ENCODE peak calls at places on chromosome 2, in seven cellular contexts. One of them, this sample, is unnamed.

GRCh38 chr2:53366570-53366969 is 401.0 kb upstream of the CHAC2 start:
- DNase-seq in left ventricle myocardium inferior: no peak
- DNase-seq in A549: no peak
- DNase-seq in neural crest cell: no peak
- DNase-seq in NCI-H2081: peak
- DNase-seq in EH: no peak
- DNase-seq in pancreas: no peak
- DNase-seq in this sample: no peak

GRCh38 chr2:233519787-233520611 is 46.6 kb downstream of the USP40 start:
- DNase-seq in NCI-H2081: no peak
- DNase-seq in left ventricle myocardium inferior: no peak
- DNase-seq in pancreas: no peak
- DNase-seq in EH: no peak
- DNase-seq in neural crest cell: no peak
- DNase-seq in A549: no peak
- DNase-seq in this sample: no peak

GRCh38 chr2:160920061-160920460 is 240.2 kb upstream of the TANK start:
- DNase-seq in NCI-H2081: no peak
- DNase-seq in pancreas: no peak
- DNase-seq in EH: no peak
- DNase-seq in left ventricle myocardium inferior: no peak
- DNase-seq in A549: no peak
- DNase-seq in neural crest cell: no peak
- DNase-seq in this sample: no peak

GRCh38 chr2:239293450-239294430 is 107.1 kb downstream of the HDAC4 start:
- DNase-seq in pancreas: no peak
- DNase-seq in A549: no peak
- DNase-seq in EH: no peak
- DNase-seq in neural crest cell: no peak
- DNase-seq in left ventricle myocardium inferior: no peak
- DNase-seq in NCI-H2081: no peak
- DNase-seq in this sample: no peak

GRCh38 chr2:23487735-23488492 is 102.9 kb downstream of the KLHL29 start:
- DNase-seq in pancreas: no peak
- DNase-seq in A549: no peak
- DNase-seq in neural crest cell: no peak
- DNase-seq in left ventricle myocardium inferior: no peak
- DNase-seq in NCI-H2081: no peak
- DNase-seq in EH: peak
- DNase-seq in this sample: no peak

GRCh38 chr2:46337208-46337994 is 40.2 kb downstream of the EPAS1 start:
- DNase-seq in A549: no peak
- DNase-seq in left ventricle myocardium inferior: no peak
- DNase-seq in NCI-H2081: no peak
- DNase-seq in pancreas: no peak
- DNase-seq in EH: peak
- DNase-seq in neural crest cell: no peak
- DNase-seq in this sample: no peak

GRCh38 chr2:238123991-238124470 is 14.4 kb upstream of the KLHL30 start:
- DNase-seq in A549: no peak
- DNase-seq in left ventricle myocardium inferior: no peak
- DNase-seq in NCI-H2081: no peak
- DNase-seq in neural crest cell: no peak
- DNase-seq in pancreas: peak
- DNase-seq in EH: no peak
- DNase-seq in this sample: no peak

GRCh38 chr2:204234248-204234647 is 297.7 kb downstream of the ICOS start:
- DNase-seq in A549: no peak
- DNase-seq in neural crest cell: no peak
- DNase-seq in left ventricle myocardium inferior: no peak
- DNase-seq in pancreas: no peak
- DNase-seq in EH: no peak
- DNase-seq in NCI-H2081: no peak
- DNase-seq in this sample: no peak

GRCh38 chr2:32119161-32119560 is 46.5 kb upstream of the SLC30A6 start:
- DNase-seq in pancreas: no peak
- DNase-seq in neural crest cell: no peak
- DNase-seq in EH: no peak
- DNase-seq in NCI-H2081: no peak
- DNase-seq in A549: no peak
- DNase-seq in left ventricle myocardium inferior: no peak
- DNase-seq in this sample: no peak

GRCh38 chr2:72040629-72041403 is 106.8 kb downstream of the CYP26B1 start:
- DNase-seq in A549: no peak
- DNase-seq in pancreas: no peak
- DNase-seq in left ventricle myocardium inferior: no peak
- DNase-seq in NCI-H2081: no peak
- DNase-seq in neural crest cell: no peak
- DNase-seq in EH: no peak
- DNase-seq in this sample: no peak

GRCh38 chr2:51995293-51995692 is 963.4 kb upstream of the NRXN1 start:
- DNase-seq in pancreas: no peak
- DNase-seq in EH: peak
- DNase-seq in neural crest cell: no peak
- DNase-seq in A549: no peak
- DNase-seq in NCI-H2081: no peak
- DNase-seq in left ventricle myocardium inferior: no peak
- DNase-seq in this sample: no peak

GRCh38 chr2:139209586-139209985 is 429.4 kb upstream of the NXPH2 start:
- DNase-seq in A549: no peak
- DNase-seq in pancreas: no peak
- DNase-seq in left ventricle myocardium inferior: no peak
- DNase-seq in NCI-H2081: no peak
- DNase-seq in neural crest cell: no peak
- DNase-seq in EH: no peak
- DNase-seq in this sample: no peak

GRCh38 chr2:197078535-197078934 is 152.0 kb upstream of the PGAP1 start:
- DNase-seq in A549: no peak
- DNase-seq in EH: no peak
- DNase-seq in NCI-H2081: no peak
- DNase-seq in left ventricle myocardium inferior: no peak
- DNase-seq in pancreas: no peak
- DNase-seq in neural crest cell: no peak
- DNase-seq in this sample: no peak

GRCh38 chr2:180607501-180608060 is 372.8 kb upstream of the UBE2E3 start:
- DNase-seq in pancreas: no peak
- DNase-seq in left ventricle myocardium inferior: no peak
- DNase-seq in NCI-H2081: peak
- DNase-seq in neural crest cell: no peak
- DNase-seq in A549: no peak
- DNase-seq in EH: no peak
- DNase-seq in this sample: no peak

GRCh38 chr2:207796585-207797350 is 27.1 kb upstream of the FZD5 start:
- DNase-seq in EH: peak
- DNase-seq in left ventricle myocardium inferior: no peak
- DNase-seq in pancreas: no peak
- DNase-seq in NCI-H2081: peak
- DNase-seq in A549: no peak
- DNase-seq in neural crest cell: no peak
- DNase-seq in this sample: no peak

GRCh38 chr2:127386764-127387654 is 766 bp downstream of the MAP3K2 start:
- DNase-seq in pancreas: peak
- DNase-seq in A549: peak
- DNase-seq in left ventricle myocardium inferior: peak
- DNase-seq in EH: peak
- DNase-seq in neural crest cell: peak
- DNase-seq in NCI-H2081: peak
- DNase-seq in this sample: peak

GRCh38 chr2:55431982-55432627 is 12.4 kb upstream of the CCDC88A start:
- DNase-seq in neural crest cell: no peak
- DNase-seq in NCI-H2081: no peak
- DNase-seq in left ventricle myocardium inferior: no peak
- DNase-seq in pancreas: no peak
- DNase-seq in A549: peak
- DNase-seq in EH: peak
- DNase-seq in this sample: no peak

GRCh38 chr2:211086049-211086448 is 529.6 kb downstream of the CPS1 start:
- DNase-seq in NCI-H2081: no peak
- DNase-seq in EH: no peak
- DNase-seq in pancreas: no peak
- DNase-seq in neural crest cell: no peak
- DNase-seq in A549: no peak
- DNase-seq in left ventricle myocardium inferior: no peak
- DNase-seq in this sample: no peak

GRCh38 chr2:190113000-190113399 is 50.5 kb upstream of the MSTN start:
- DNase-seq in EH: no peak
- DNase-seq in left ventricle myocardium inferior: no peak
- DNase-seq in A549: no peak
- DNase-seq in pancreas: no peak
- DNase-seq in neural crest cell: no peak
- DNase-seq in NCI-H2081: no peak
- DNase-seq in this sample: no peak

GRCh38 chr2:128403814-128404708 is 85.4 kb upstream of the HS6ST1 start:
- DNase-seq in EH: no peak
- DNase-seq in neural crest cell: no peak
- DNase-seq in A549: no peak
- DNase-seq in left ventricle myocardium inferior: no peak
- DNase-seq in NCI-H2081: no peak
- DNase-seq in pancreas: no peak
- DNase-seq in this sample: no peak

GRCh38 chr2:5453224-5453623 is 239.0 kb upstream of the SOX11 start:
- DNase-seq in NCI-H2081: no peak
- DNase-seq in A549: no peak
- DNase-seq in EH: no peak
- DNase-seq in neural crest cell: no peak
- DNase-seq in pancreas: no peak
- DNase-seq in left ventricle myocardium inferior: no peak
- DNase-seq in this sample: no peak

GRCh38 chr2:22442051-22442450 is 942.9 kb upstream of the KLHL29 start:
- DNase-seq in A549: no peak
- DNase-seq in left ventricle myocardium inferior: no peak
- DNase-seq in NCI-H2081: no peak
- DNase-seq in EH: no peak
- DNase-seq in neural crest cell: no peak
- DNase-seq in pancreas: no peak
- DNase-seq in this sample: no peak

GRCh38 chr2:69375494-69376353 is 11.3 kb downstream of the GFPT1 start:
- DNase-seq in A549: no peak
- DNase-seq in NCI-H2081: peak
- DNase-seq in neural crest cell: no peak
- DNase-seq in left ventricle myocardium inferior: no peak
- DNase-seq in pancreas: no peak
- DNase-seq in EH: peak
- DNase-seq in this sample: peak

GRCh38 chr2:45134726-45135125 is 125.5 kb upstream of the SIX2 start:
- DNase-seq in EH: peak
- DNase-seq in pancreas: no peak
- DNase-seq in A549: no peak
- DNase-seq in left ventricle myocardium inferior: no peak
- DNase-seq in neural crest cell: no peak
- DNase-seq in NCI-H2081: peak
- DNase-seq in this sample: peak

GRCh38 chr2:227717687-227718567 is at the start of gene SLC19A3:
- DNase-seq in pancreas: peak
- DNase-seq in neural crest cell: peak
- DNase-seq in A549: peak
- DNase-seq in left ventricle myocardium inferior: peak
- DNase-seq in NCI-H2081: peak
- DNase-seq in EH: peak
- DNase-seq in this sample: no peak

GRCh38 chr2:162773352-162773751 is 65.2 kb downstream of the KCNH7 start:
- DNase-seq in neural crest cell: no peak
- DNase-seq in left ventricle myocardium inferior: no peak
- DNase-seq in EH: no peak
- DNase-seq in pancreas: no peak
- DNase-seq in NCI-H2081: no peak
- DNase-seq in A549: no peak
- DNase-seq in this sample: no peak

GRCh38 chr2:78411284-78411683 is 614.2 kb upstream of the REG3G start:
- DNase-seq in left ventricle myocardium inferior: no peak
- DNase-seq in EH: no peak
- DNase-seq in neural crest cell: no peak
- DNase-seq in pancreas: no peak
- DNase-seq in NCI-H2081: no peak
- DNase-seq in A549: no peak
- DNase-seq in this sample: no peak

GRCh38 chr2:102092518-102092917 is 50.0 kb upstream of the IL1R1 start:
- DNase-seq in A549: no peak
- DNase-seq in left ventricle myocardium inferior: no peak
- DNase-seq in neural crest cell: no peak
- DNase-seq in EH: no peak
- DNase-seq in NCI-H2081: no peak
- DNase-seq in pancreas: no peak
- DNase-seq in this sample: no peak

This sample was measured in GDM1.